ENCODE peak calls at places on chromosome 9, in four cellular contexts. H, D, V and L are unnamed samples.

GRCh38 chr9:81028504-81028903 is 660.8 kb downstream of the TLE1 start:
- DNase-seq in V (no peak), H (no peak), D (peak), L (no peak)

GRCh38 chr9:93599571-93600403 is 23.4 kb downstream of the PHF2 start:
- DNase-seq in H (no peak), D (no peak), V (no peak), L (no peak)

GRCh38 chr9:78592866-78593265 is 295.9 kb downstream of the PSAT1 start:
- DNase-seq in H (no peak), V (no peak), D (peak), L (no peak)

GRCh38 chr9:115649991-115650472 is 503.6 kb upstream of the PAPPA start:
- DNase-seq in V (no peak), D (peak), H (no peak), L (no peak)

GRCh38 chr9:130768265-130768664 is 66.8 kb upstream of the ABL1 start:
- DNase-seq in H (no peak), V (no peak), D (peak), L (peak)

GRCh38 chr9:127085186-127085585 is 37.2 kb downstream of the ANGPTL2 start:
- DNase-seq in H (no peak), D (no peak), V (no peak), L (no peak)

GRCh38 chr9:30301271-30301963 is 2083.0 kb upstream of the ACO1 start:
- DNase-seq in H (no peak), D (no peak), V (no peak), L (no peak)

GRCh38 chr9:124392254-124392653 is 23.0 kb downstream of the PSMB7 start:
- DNase-seq in V (no peak), D (no peak), H (no peak), L (no peak)

GRCh38 chr9:129306318-129306973 is 128.4 kb upstream of the IER5L start:
- DNase-seq in V (no peak), H (no peak), D (no peak), L (no peak)

GRCh38 chr9:99004717-99005460 is 61.2 kb downstream of the COL15A1 start:
- DNase-seq in V (no peak), D (no peak), H (no peak), L (no peak)

GRCh38 chr9:137350696-137351584 is 48.9 kb upstream of the NRARP start:
- DNase-seq in H (no peak), D (no peak), V (no peak), L (no peak)

GRCh38 chr9:92359380-92360007 is 33.7 kb downstream of the CENPP start:
- DNase-seq in H (no peak), V (no peak), D (no peak), L (no peak)